ENCODE peak calls at places on chromosomes 13 and 19, in six cellular contexts. U is HTR-8/SVneo, T is posterior cingulate gyrus, D is NCI-H2081, A is fibroblast of the aortic adventitia, Z is GM23248. B is an unnamed sample.

GRCh38 chr19:35027851-35028599 is 2.2 kb upstream of the SCN1B start:
- DNase-seq in D (no peak), Z (peak), U (no peak), A (peak), T (no peak), B (no peak)

GRCh38 chr13:99031725-99032298 is 53.9 kb upstream of the DOCK9 start:
- DNase-seq in Z (no peak), A (no peak), D (no peak), T (no peak), U (no peak), B (no peak)

GRCh38 chr13:62294210-62294609 is 878.6 kb upstream of the PCDH20 start:
- DNase-seq in D (no peak), A (no peak), Z (no peak), T (no peak), U (no peak), B (no peak)

GRCh38 chr19:6536138-6536671 is 5.4 kb downstream of the TNFSF9 start:
- DNase-seq in U (peak), Z (peak), A (peak), T (peak), D (peak), B (peak)

GRCh38 chr13:108769213-108770070 is 140.0 kb downstream of the MYO16 start:
- DNase-seq in T (no peak), D (no peak), U (no peak), A (peak), Z (no peak), B (no peak)

GRCh38 chr19:17557461-17557860 is 2.0 kb downstream of the COLGALT1 start:
- DNase-seq in T (no peak), U (no peak), Z (no peak), D (no peak), A (no peak), B (no peak)

GRCh38 chr19:50359432-50359818 is 6.0 kb downstream of the NAPSA start:
- DNase-seq in Z (no peak), T (peak), U (no peak), A (no peak), D (no peak), B (no peak)

GRCh38 chr19:1118999-1119398 is 15.2 kb downstream of the GPX4 start:
- DNase-seq in T (no peak), Z (no peak), A (no peak), D (no peak), U (no peak), B (no peak)

GRCh38 chr13:27182844-27183497 is 11.4 kb upstream of the USP12 start:
- DNase-seq in U (peak), T (no peak), D (no peak), A (peak), Z (peak), B (no peak)

GRCh38 chr19:32202244-32202643 is 143.2 kb upstream of the ZNF507 start:
- DNase-seq in A (no peak), Z (no peak), U (no peak), D (no peak), T (no peak), B (no peak)

GRCh38 chr19:7292950-7293794 is 1.0 kb downstream of the INSR start:
- DNase-seq in A (no peak), D (no peak), T (peak), Z (peak), U (no peak), B (no peak)